ENCODE peak calls at places on chromosomes 11 and 22, in nine cellular contexts. S is H1, Y is HepG2, I is suprapubic skin, H is transverse colon, M is stomach, J is SK-N-SH, N is sigmoid colon, F is K562. G is an unnamed sample.

GRCh38 chr11:19820100-19820499 is 107.5 kb downstream of the NAV2 start:
- DNase-seq in S (no peak), Y (no peak), I (no peak), H (no peak), M (no peak), J (no peak), N (no peak), F (no peak), G (no peak)

GRCh38 chr11:94563848-94564442 is 3.2 kb upstream of the PIWIL4 start:
- DNase-seq in S (no peak), Y (no peak), I (no peak), H (no peak), M (no peak), J (no peak), N (no peak), F (peak; percentile 23), G (no peak)

GRCh38 chr22:26172389-26172990 is 3.2 kb downstream of the SEZ6L start:
- DNase-seq in S (no peak), Y (peak; percentile 53), I (no peak), H (peak; percentile 33), M (no peak), J (peak; percentile 61), N (no peak), F (peak; percentile 46), G (no peak)

GRCh38 chr11:121566279-121567168 is 113.8 kb upstream of the SORL1-AS1 start:
- DNase-seq in S (no peak), Y (no peak), I (no peak), H (no peak), M (no peak), J (no peak), N (no peak), F (no peak), G (no peak)

GRCh38 chr22:35783943-35784614 is 66.4 kb downstream of the APOL5 start:
- DNase-seq in S (no peak), Y (no peak), I (no peak), H (no peak), M (no peak), J (no peak), N (no peak), F (no peak), G (no peak)

GRCh38 chr22:23856721-23857605 is 712 bp upstream of the SLC2A11 start:
- DNase-seq in S (no peak), Y (peak; percentile 54), I (no peak), H (peak; percentile 60), M (no peak), J (peak; percentile 63), N (peak; percentile 81), F (no peak), G (peak; percentile 86)

GRCh38 chr11:62948765-62949320 is 27.7 kb upstream of the CHRM1 start:
- DNase-seq in S (no peak), Y (no peak), I (no peak), H (no peak), M (peak; percentile 21), J (no peak), N (no peak), F (no peak), G (no peak)

GRCh38 chr11:3340025-3340424 is 38.9 kb downstream of the ZNF195 start:
- DNase-seq in S (no peak), Y (no peak), I (no peak), H (no peak), M (no peak), J (no peak), N (no peak), F (peak; percentile 40), G (no peak)

GRCh38 chr11:47130541-47130940 is 46.1 kb downstream of the ARFGAP2 start:
- DNase-seq in S (no peak), Y (no peak), I (no peak), H (no peak), M (no peak), J (no peak), N (peak; percentile 36), F (no peak), G (no peak)

GRCh38 chr11:206516-207212 is 535 bp downstream of the BET1L start:
- DNase-seq in S (no peak), Y (no peak), I (peak; percentile 80), H (peak; percentile 62), M (peak; percentile 40), J (peak; percentile 56), N (peak; percentile 73), F (peak; percentile 37), G (no peak)

GRCh38 chr11:208917-209260 is 1.4 kb downstream of the RIC8A start:
- DNase-seq in S (no peak), Y (no peak), I (peak; percentile 84), H (no peak), M (no peak), J (no peak), N (no peak), F (no peak), G (no peak)

GRCh38 chr11:209275-210121 is 2.0 kb downstream of the RIC8A start:
- DNase-seq in S (no peak), Y (no peak), I (peak; percentile 66), H (no peak), M (peak; percentile 24), J (no peak), N (peak; percentile 73), F (no peak), G (no peak)

GRCh38 chr11:207213-208176 is at the start of the genes BET1L and RIC8A:
- DNase-seq in S (peak; percentile 86), Y (peak; percentile 95), I (peak; percentile 98), H (peak; percentile 97), M (peak; percentile 93), J (peak; percentile 98), N (peak; percentile 99), F (peak; percentile 92), G (peak; percentile 97)

DNA sequence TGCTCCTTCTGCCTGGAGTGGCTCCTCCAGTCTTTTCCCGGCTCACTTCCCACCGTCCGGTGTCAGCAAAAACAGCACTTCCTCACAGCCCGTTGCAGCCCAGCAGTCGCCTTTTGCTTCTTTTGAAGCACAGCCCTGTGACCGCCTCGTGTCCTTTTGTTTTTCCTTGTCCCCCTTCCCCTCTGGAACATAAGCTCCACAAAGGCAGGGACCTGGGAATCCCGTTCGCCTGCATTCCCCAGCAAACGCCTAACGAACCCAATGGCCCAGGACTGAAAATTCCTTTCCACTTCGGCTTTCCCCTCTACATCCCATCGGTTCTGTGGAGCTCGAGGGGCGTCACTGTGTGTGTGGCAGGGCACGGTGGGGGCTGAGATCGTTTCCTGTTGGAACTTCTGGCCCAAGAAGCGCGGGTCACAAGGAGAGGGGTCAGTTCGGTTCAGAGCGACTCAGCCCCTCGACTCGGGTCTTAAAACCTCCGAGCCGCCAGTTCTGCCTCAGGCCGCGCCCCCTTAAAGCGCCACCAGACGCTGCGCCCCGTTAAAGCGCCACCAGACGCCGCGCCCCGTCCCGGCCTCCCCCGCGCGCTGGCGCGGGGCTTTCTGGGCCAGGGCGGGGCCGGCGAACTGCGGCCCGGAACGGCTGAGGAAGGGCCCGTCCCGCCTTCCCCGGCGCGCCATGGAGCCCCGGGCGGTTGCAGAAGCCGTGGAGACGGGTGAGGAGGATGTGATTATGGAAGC is 839 bp downstream of the RIC8A start:
- DNase-seq in S (peak; percentile 29), Y (peak; percentile 55), I (peak; percentile 90), H (peak; percentile 88), M (peak; percentile 85), J (peak; percentile 94), N (peak; percentile 90), F (peak; percentile 76), G (peak; percentile 97)
- TF ChIP-seq POLR2AphosphoS5 in S (peak; percentile 27), Y (peak; percentile 71), I (peak; percentile 7), H (peak; percentile 72), M (peak; percentile 72), J (no peak), N (peak; percentile 88), F (peak; percentile 67), G (peak; percentile 88)

GRCh38 chr11:69653406-69653960 is 12.5 kb downstream of the CCND1 start:
- DNase-seq in S (no peak), Y (no peak), I (peak; percentile 52), H (no peak), M (no peak), J (no peak), N (no peak), F (no peak), G (peak; percentile 70)

GRCh38 chr11:69652999-69653398 is 12.0 kb downstream of the CCND1 start:
- DNase-seq in S (no peak), Y (no peak), I (no peak), H (no peak), M (no peak), J (no peak), N (no peak), F (peak; percentile 42), G (no peak)

GRCh38 chr11:69655479-69656394 is 14.8 kb downstream of the CCND1 start:
- DNase-seq in S (no peak), Y (no peak), I (peak; percentile 40), H (no peak), M (no peak), J (no peak), N (peak; percentile 58), F (no peak), G (peak; percentile 64)

GRCh38 chr11:69654660-69655478 is 13.9 kb downstream of the CCND1 start:
- DNase-seq in S (no peak), Y (peak; percentile 94), I (peak; percentile 59), H (no peak), M (no peak), J (no peak), N (peak; percentile 57), F (no peak), G (no peak)

GRCh38 chr11:69654001-69654659 is 13.2 kb downstream of the CCND1 start:
- DNase-seq in S (no peak), Y (no peak), I (peak; percentile 53), H (no peak), M (no peak), J (peak; percentile 59), N (peak; percentile 60), F (no peak), G (no peak)
- TF ChIP-seq EP300 in S (no peak), Y (no peak), I (no peak), H (no peak), M (no peak), J (no peak), N (no peak), F (no peak), G (no peak)

DNA sequence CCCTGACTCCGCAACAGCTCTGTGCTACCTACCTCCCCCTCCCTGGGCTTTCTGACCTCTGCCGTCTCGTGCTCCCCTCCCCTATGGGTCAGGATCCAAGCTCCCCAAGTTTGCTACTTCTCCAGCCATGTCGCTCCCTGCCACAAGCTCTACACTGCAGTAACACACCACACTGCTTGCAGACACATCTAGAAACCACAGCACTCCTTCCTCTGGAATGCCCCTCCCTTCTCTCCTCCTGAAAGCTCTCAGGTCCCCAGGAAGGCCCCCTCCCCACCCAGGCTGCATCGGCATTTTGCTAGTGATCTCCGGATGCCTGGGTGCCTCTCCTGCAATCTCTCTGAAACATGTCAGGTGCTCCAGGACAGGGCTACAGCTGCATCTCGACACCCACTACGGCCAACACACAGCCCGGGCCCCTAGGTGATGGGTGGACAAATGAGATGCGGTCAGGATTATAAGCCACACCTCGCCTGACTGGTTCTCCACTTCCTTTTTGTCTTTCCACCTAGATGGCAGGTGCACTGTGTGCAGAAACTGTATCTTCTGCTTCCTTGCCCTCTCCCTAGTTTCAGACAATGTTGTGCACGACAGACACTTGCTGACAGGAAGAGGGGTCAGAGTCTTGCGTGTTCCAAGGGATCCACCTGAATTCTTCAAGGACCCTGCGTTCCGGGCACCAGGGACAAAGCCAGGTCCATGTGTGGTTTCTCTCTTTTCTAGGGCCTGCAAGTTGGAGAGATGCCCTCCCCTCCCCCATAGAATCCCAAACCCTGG is 22.9 kb downstream of the RPUSD4 start:
- DNase-seq in S (no peak), Y (no peak), I (no peak), H (peak; percentile 46), M (no peak), J (no peak), N (no peak), F (no peak), G (no peak)
- TF ChIP-seq POLR2AphosphoS5 in S (no peak), Y (no peak), I (no peak), H (no peak), M (no peak), J (no peak), N (no peak), F (no peak), G (no peak)

GRCh38 chr22:45640291-45640940 is 31.2 kb upstream of the ATXN10 start:
- DNase-seq in S (no peak), Y (no peak), I (no peak), H (no peak), M (no peak), J (no peak), N (no peak), F (no peak), G (no peak)
- TF ChIP-seq EP300 in S (no peak), Y (no peak), I (no peak), H (no peak), M (no peak), J (no peak), N (no peak), F (no peak), G (no peak)

G was measured in upper lobe of left lung.